ENCODE peak calls at places on chromosomes 2 and 18, in five cellular contexts. R is ACHN, X is cardiac fibroblast, A is left colon, N is right cardiac atrium. I is an unnamed sample.
A peak's percentile ranks its signal among the peaks of the same experiment; 100 is the strongest.

GRCh38 chr2:20668470-20668869 is 1.5 kb downstream of the GDF7 start:
- DNase-seq in R (no peak), X (no peak), A (no peak), N (no peak), I (no peak)

GRCh38 chr2:151217343-151217742 is 44.3 kb downstream of the RBM43 start:
- DNase-seq in R (no peak), X (no peak), A (no peak), N (no peak), I (peak; percentile 17)

GRCh38 chr2:197211881-197212342 is 98.7 kb downstream of the ANKRD44 start:
- DNase-seq in R (no peak), X (no peak), A (no peak), N (peak; percentile 52), I (no peak)

GRCh38 chr18:68666316-68666715 is 48.6 kb downstream of the TMX3 start:
- DNase-seq in R (no peak), X (peak; percentile 58), A (no peak), N (peak; percentile 35), I (no peak)

GRCh38 chr18:51151568-51152511 is 45.6 kb downstream of the MEX3C start:
- DNase-seq in R (no peak), X (no peak), A (peak; percentile 60), N (no peak), I (no peak)

GRCh38 chr2:179263460-179264237 is 983 bp downstream of the SESTD1 start:
- DNase-seq in R (peak; percentile 56), X (peak; percentile 74), A (peak; percentile 33), N (peak; percentile 79), I (peak; percentile 37)

GRCh38 chr2:6410265-6410664 is 455.4 kb downstream of the CMPK2 start:
- DNase-seq in R (no peak), X (no peak), A (no peak), N (no peak), I (no peak)

GRCh38 chr2:177338177-177338721 is 54.3 kb upstream of the AGPS start:
- DNase-seq in R (peak; percentile 89), X (peak; percentile 70), A (no peak), N (no peak), I (no peak)

GRCh38 chr2:235573331-235574221 is 79.7 kb downstream of the AGAP1 start:
- DNase-seq in R (peak; percentile 31), X (no peak), A (no peak), N (peak; percentile 80), I (peak; percentile 93)

GRCh38 chr2:138267161-138267901 is 234.2 kb upstream of the SPOPL start:
- DNase-seq in R (peak; percentile 57), X (peak; percentile 86), A (no peak), N (no peak), I (no peak)